ENCODE peak calls at places on chromosomes 1 and 21, in six cellular contexts. N is Peyer's patch, X is A549, F is spleen, J is sigmoid colon, W is lower leg skin. S is an unnamed sample.

GRCh38 chr1:92482665-92483441 is 3.9 kb downstream of the GFI1 start:
- DNase-seq in N (no peak), W (no peak), F (peak; percentile 86), X (no peak), J (no peak), S (no peak)

GRCh38 chr1:180623579-180624347 is 8.1 kb upstream of the XPR1 start:
- DNase-seq in J (no peak), N (no peak), F (no peak), X (peak; percentile 42), W (no peak), S (no peak)

GRCh38 chr1:2372551-2373490 is 18.5 kb downstream of the MORN1 start:
- DNase-seq in X (no peak), N (no peak), F (peak; percentile 53), W (peak; percentile 80), J (peak; percentile 50), S (peak; percentile 80)

GRCh38 chr1:228804640-228805413 is 69.5 kb downstream of the RHOU start:
- DNase-seq in X (no peak), F (no peak), N (no peak), W (no peak), J (no peak), S (no peak)

GRCh38 chr1:179938752-179939151 is 15.9 kb upstream of the CEP350 start:
- DNase-seq in F (no peak), N (no peak), W (no peak), J (no peak), X (no peak), S (no peak)

GRCh38 chr1:244397086-244397485 is 54.6 kb downstream of the ADSS2 start:
- DNase-seq in W (no peak), X (no peak), F (no peak), N (no peak), J (no peak), S (no peak)

GRCh38 chr1:163866539-163866938 is 544.8 kb downstream of the NUF2 start:
- DNase-seq in N (no peak), W (no peak), F (no peak), X (no peak), J (no peak), S (no peak)

GRCh38 chr1:205444931-205445652 is 10.8 kb downstream of the BLACAT1 start:
- DNase-seq in J (peak; percentile 93), W (no peak), F (no peak), X (no peak), N (no peak), S (no peak)

GRCh38 chr1:101131239-101131924 is 105.4 kb upstream of the S1PR1 start:
- DNase-seq in F (no peak), W (no peak), X (no peak), N (no peak), J (no peak), S (no peak)

GRCh38 chr1:5907966-5908365 is 84.3 kb downstream of the NPHP4 start:
- DNase-seq in W (peak; percentile 62), X (no peak), N (no peak), J (no peak), F (peak; percentile 35), S (no peak)

GRCh38 chr1:167456500-167456899 is 61.8 kb downstream of the CD247 start:
- DNase-seq in W (peak; percentile 80), X (no peak), N (no peak), F (no peak), J (peak; percentile 59), S (no peak)

GRCh38 chr1:64268653-64269557 is 65.5 kb downstream of the UBE2U start:
- DNase-seq in X (peak; percentile 83), N (peak; percentile 32), J (peak; percentile 83), F (no peak), W (no peak), S (peak; percentile 33)

GRCh38 chr1:175373786-175374623 is 181.4 kb upstream of the KIAA0040 start:
- DNase-seq in N (peak; percentile 17), F (no peak), X (peak; percentile 12), J (no peak), W (no peak), S (peak; percentile 16)

GRCh38 chr1:168340796-168341510 is 60.3 kb downstream of the TBX19 start:
- DNase-seq in J (no peak), W (no peak), N (no peak), F (no peak), X (no peak), S (no peak)

GRCh38 chr1:28553229-28553930 is 495 bp downstream of the TRNAU1AP start:
- DNase-seq in F (peak; percentile 87), N (peak; percentile 25), X (no peak), W (peak; percentile 90), J (peak; percentile 69), S (peak; percentile 44)

GRCh38 chr1:44314401-44314800 is 40.7 kb downstream of the ERI3 start:
- DNase-seq in J (no peak), X (no peak), W (no peak), F (no peak), N (no peak), S (no peak)

GRCh38 chr1:113887392-113887767 is at the start of gene BCL2L15:
- DNase-seq in W (no peak), J (no peak), X (peak; percentile 22), N (no peak), F (no peak), S (no peak)

GRCh38 chr1:37673920-37674319 is 18.4 kb upstream of the CDCA8 start:
- DNase-seq in F (peak; percentile 72), N (peak; percentile 22), W (peak; percentile 86), X (no peak), J (no peak), S (no peak)

GRCh38 chr1:58848818-58849411 is 65.1 kb upstream of the JUN start:
- DNase-seq in J (peak; percentile 74), F (no peak), X (peak; percentile 94), N (no peak), W (peak; percentile 89), S (peak; percentile 71)

GRCh38 chr1:51661081-51661518 is 44.2 kb downstream of the OSBPL9 start:
- DNase-seq in W (no peak), J (no peak), F (no peak), N (no peak), X (peak; percentile 58), S (peak; percentile 23)

GRCh38 chr1:83766182-83766825 is 232.6 kb downstream of the TTLL7 start:
- DNase-seq in W (no peak), X (no peak), N (no peak), F (no peak), J (no peak), S (no peak)

GRCh38 chr21:16634522-16634914 is 878.3 kb upstream of the CXADR start:
- DNase-seq in X (no peak), F (no peak), J (no peak), N (no peak), W (no peak), S (no peak)

GRCh38 chr1:200252526-200252925 is 157.3 kb downstream of the ZNF281 start:
- DNase-seq in F (no peak), J (no peak), N (no peak), X (peak; percentile 34), W (no peak), S (no peak)

DNA sequence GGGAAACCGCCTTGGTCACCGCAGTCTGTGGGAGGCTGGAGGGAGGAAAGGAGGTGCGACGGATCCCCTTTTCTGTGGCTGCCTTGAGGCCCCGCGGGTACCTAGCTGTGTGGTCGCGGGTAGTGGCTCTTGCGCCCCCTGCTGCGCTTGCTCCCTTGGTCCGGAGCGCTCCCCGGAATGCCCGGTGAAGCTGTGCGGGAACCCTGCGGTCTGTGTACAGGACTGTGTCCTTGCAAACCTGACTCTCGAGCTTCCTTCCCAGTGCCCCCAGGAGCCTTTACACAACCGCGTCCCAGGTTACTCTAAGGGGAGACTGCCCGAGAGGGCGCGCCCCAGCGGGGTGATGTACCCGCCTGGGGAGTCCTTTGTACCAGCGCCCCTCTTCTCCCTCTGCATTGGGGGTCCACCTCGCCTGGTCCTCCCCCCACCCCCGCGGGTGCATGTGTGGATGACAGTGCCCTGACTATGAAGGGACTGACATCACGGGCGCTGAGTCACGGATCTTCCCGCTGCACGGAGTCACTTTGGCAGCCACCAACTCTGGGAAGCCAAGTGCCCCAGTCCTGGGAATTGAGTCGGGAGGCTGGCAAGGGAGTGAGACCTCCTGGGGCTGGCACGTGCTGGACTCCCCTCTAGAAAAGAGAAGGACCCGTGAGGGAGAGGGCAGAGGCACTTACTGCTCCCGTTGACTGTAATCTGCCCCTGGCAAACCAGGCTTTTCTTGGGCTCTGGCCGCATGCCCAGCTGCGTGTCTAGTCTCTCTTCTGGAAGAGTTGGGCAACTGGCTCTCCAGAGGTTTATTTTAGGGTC is 824 bp downstream of the IL6R start:
- DNase-seq in N (peak; percentile 71), F (peak; percentile 91), W (peak; percentile 97), J (peak; percentile 94), X (peak; percentile 66), S (peak; percentile 53)
- TF ChIP-seq POLR2A in N (peak; percentile 52), F (no peak), W (no peak), J (no peak), X (no peak), S (no peak)

GRCh38 chr1:150576794-150577556 is 2.4 kb downstream of the MCL1 start:
- DNase-seq in N (no peak), X (no peak), J (peak; percentile 30), F (no peak), W (no peak), S (no peak)

GRCh38 chr1:150574260-150575071 is 4.9 kb downstream of the MCL1 start:
- DNase-seq in J (no peak), X (no peak), W (no peak), F (no peak), N (no peak), S (no peak)

GRCh38 chr1:150576367-150576711 is 3.1 kb downstream of the MCL1 start:
- DNase-seq in X (no peak), J (no peak), N (no peak), F (no peak), W (no peak), S (no peak)

GRCh38 chr1:150575518-150576366 is 3.7 kb downstream of the MCL1 start:
- DNase-seq in F (no peak), N (no peak), J (no peak), X (no peak), W (no peak), S (no peak)

DNA sequence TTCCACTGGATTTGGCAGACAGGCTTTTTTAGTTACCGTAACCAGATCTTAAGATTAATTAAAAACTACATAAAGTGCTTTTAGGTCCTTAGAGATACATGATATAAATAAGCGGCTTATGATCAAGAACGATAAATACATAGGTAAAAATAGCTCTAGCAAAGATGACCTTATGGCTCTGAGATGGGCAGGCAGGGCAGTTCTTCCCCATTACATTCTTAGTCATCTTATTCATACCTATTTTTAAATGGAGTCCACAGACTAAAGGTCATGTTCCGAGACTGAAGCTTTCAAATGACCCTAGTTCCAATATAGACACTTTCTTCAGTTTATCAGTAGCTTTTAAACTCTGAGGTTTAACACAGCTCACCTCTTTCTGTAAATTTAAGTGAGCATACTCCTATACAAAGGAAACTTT is 4.3 kb downstream of the MCL1 start:
- DNase-seq in W (no peak), N (no peak), J (no peak), X (no peak), F (no peak), S (no peak)
- TF ChIP-seq POLR2A in W (no peak), N (peak; percentile 55), J (no peak), X (no peak), F (no peak), S (no peak)

GRCh38 chr1:153629971-153630370 is 1.7 kb downstream of the S100A1 start:
- DNase-seq in W (no peak), X (no peak), N (no peak), F (no peak), J (no peak), S (no peak)
- TF ChIP-seq POLR2A in W (no peak), X (no peak), N (no peak), F (no peak), J (no peak), S (no peak)

DNA sequence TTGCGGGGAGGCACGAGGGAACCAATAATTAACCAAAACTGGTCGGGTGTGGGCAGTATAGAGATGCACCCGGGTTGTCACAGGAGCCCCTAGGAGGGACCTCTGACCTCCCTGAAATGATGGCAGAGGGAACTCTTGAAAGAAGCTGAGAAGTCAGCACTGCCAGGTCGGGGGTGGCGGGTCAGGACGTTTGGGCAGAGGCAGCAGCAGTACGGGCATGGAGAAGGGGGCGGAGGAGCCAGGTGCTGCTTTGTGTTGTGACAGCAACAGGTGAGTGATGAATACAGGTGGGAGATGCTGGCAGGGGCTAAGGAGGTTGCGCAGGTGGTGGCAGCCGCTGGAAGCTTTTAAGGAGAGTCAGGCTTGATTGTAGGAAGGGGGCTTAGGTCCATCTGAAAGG is 11.7 kb downstream of the TNFRSF1B start:
- DNase-seq in N (no peak), J (no peak), W (no peak), X (no peak), F (no peak), S (no peak)
- TF ChIP-seq POLR2A in N (no peak), J (no peak), W (no peak), X (no peak), F (no peak), S (no peak)